ENCODE peak calls at places on chromosomes 1 and 21, in five cellular contexts. Y, F, L, K and C are unnamed samples.

GRCh38 chr1:89842547-89843278 is 21.9 kb downstream of the LRRC8D start:
- DNase-seq in Y (peak), F (no peak), L (no peak), K (no peak), C (peak)

GRCh38 chr1:245802941-245803665 is 648.3 kb downstream of the KIF26B start:
- DNase-seq in Y (peak), F (no peak), L (no peak), K (no peak), C (no peak)

GRCh38 chr1:221230605-221231004 is 351.4 kb downstream of the HLX start:
- DNase-seq in Y (no peak), F (no peak), L (no peak), K (no peak), C (peak)

GRCh38 chr1:6086762-6087401 is 41.2 kb downstream of the KCNAB2 start:
- DNase-seq in Y (no peak), F (no peak), L (no peak), K (no peak), C (no peak)

GRCh38 chr1:77506771-77507170 is 175.7 kb downstream of the ZZZ3 start:
- DNase-seq in Y (no peak), F (no peak), L (no peak), K (no peak), C (no peak)

GRCh38 chr1:205225901-205226765 is 1.6 kb upstream of the TMCC2 start:
- DNase-seq in Y (no peak), F (no peak), L (no peak), K (no peak), C (no peak)

GRCh38 chr1:30511563-30512252 is 211.7 kb downstream of the MATN1 start:
- DNase-seq in Y (no peak), F (no peak), L (no peak), K (no peak), C (no peak)

GRCh38 chr1:152419917-152420316 is 5.9 kb upstream of the CRNN start:
- DNase-seq in Y (no peak), F (no peak), L (no peak), K (no peak), C (no peak)

GRCh38 chr1:168180148-168180524 is 1.4 kb downstream of the TIPRL start:
- DNase-seq in Y (no peak), F (no peak), L (no peak), K (no peak), C (no peak)

GRCh38 chr1:183891158-183891557 is 86.2 kb downstream of the RGL1 start:
- DNase-seq in Y (no peak), F (no peak), L (no peak), K (no peak), C (no peak)

GRCh38 chr1:32361674-32362473 is 411 bp downstream of the FAM229A start:
- DNase-seq in Y (peak), F (peak), L (peak), K (peak), C (peak)

GRCh38 chr1:45843474-45843905 is 40.1 kb downstream of the MAST2 start:
- DNase-seq in Y (peak), F (no peak), L (no peak), K (no peak), C (peak)

GRCh38 chr1:184753093-184753492 is 1.6 kb downstream of the EDEM3 start:
- DNase-seq in Y (no peak), F (no peak), L (no peak), K (no peak), C (no peak)

GRCh38 chr1:54297596-54298283 is 97.8 kb downstream of the MRPL37 start:
- DNase-seq in Y (peak), F (no peak), L (no peak), K (no peak), C (no peak)

GRCh38 chr1:15936025-15936424 is 39.9 kb downstream of the ZBTB17 start:
- DNase-seq in Y (no peak), F (no peak), L (no peak), K (no peak), C (no peak)

GRCh38 chr1:79441243-79441642 is 434.7 kb upstream of the ADGRL4 start:
- DNase-seq in Y (no peak), F (no peak), L (no peak), K (no peak), C (no peak)

GRCh38 chr1:8359617-8360481 is 41.9 kb downstream of the SLC45A1 start:
- DNase-seq in Y (no peak), F (no peak), L (no peak), K (no peak), C (no peak)

GRCh38 chr1:210292276-210292851 is 36.3 kb upstream of the HHAT start:
- DNase-seq in Y (peak), F (peak), L (peak), K (peak), C (no peak)

GRCh38 chr1:41464886-41465285 is 19.6 kb downstream of the EDN2 start:
- DNase-seq in Y (no peak), F (no peak), L (no peak), K (no peak), C (no peak)

GRCh38 chr1:104648269-104648691 is 898.6 kb downstream of the AMY1C start:
- DNase-seq in Y (no peak), F (no peak), L (no peak), K (no peak), C (peak)

GRCh38 chr21:46179708-46180078 is 4.6 kb downstream of the SPATC1L start:
- DNase-seq in Y (no peak), F (no peak), L (no peak), K (no peak), C (no peak)

GRCh38 chr1:29033829-29034466 is 89.8 kb downstream of the TMEM200B start:
- DNase-seq in Y (peak), F (no peak), L (no peak), K (no peak), C (peak)

GRCh38 chr1:40185951-40186864 is 25.0 kb downstream of the RLF start:
- DNase-seq in Y (peak), F (no peak), L (no peak), K (no peak), C (no peak)

GRCh38 chr1:145959333-145959732 is 1.5 kb upstream of the LIX1L start:
- DNase-seq in Y (no peak), F (no peak), L (no peak), K (no peak), C (no peak)

GRCh38 chr1:228434674-228435073 is 18.0 kb upstream of the TRIM17 start:
- DNase-seq in Y (peak), F (no peak), L (no peak), K (no peak), C (peak)

GRCh38 chr1:204812842-204813241 is 57.8 kb upstream of the NFASC start:
- DNase-seq in Y (no peak), F (no peak), L (no peak), K (no peak), C (no peak)

GRCh38 chr1:234660536-234661133 is 50.7 kb upstream of the IRF2BP2 start:
- DNase-seq in Y (no peak), F (no peak), L (no peak), K (no peak), C (no peak)

GRCh38 chr1:230824571-230825060 is 43.7 kb downstream of the C1orf198 start:
- DNase-seq in Y (no peak), F (no peak), L (no peak), K (no peak), C (peak)

GRCh38 chr1:151000408-151000807 is 6.3 kb downstream of the MINDY1 start:
- DNase-seq in Y (no peak), F (no peak), L (no peak), K (no peak), C (no peak)

DNA sequence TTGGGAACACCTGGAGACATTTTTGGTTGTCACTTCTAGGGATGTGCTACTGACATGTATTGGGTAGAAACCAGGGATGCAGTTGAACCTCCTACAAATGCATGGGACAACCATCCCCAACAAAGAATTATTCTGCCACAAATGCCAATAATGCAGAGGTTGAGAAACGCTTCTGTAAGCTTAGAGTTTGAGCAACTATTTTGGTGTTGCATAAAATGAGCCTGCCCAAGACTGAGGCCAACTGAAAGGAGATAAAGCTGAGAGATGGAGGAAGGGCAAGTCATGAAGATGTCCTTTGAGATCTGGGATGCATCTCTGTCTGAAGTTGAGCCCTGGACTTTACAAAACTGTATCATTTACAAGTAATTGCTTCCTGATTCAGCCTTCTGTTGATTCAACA is 106.9 kb downstream of the KCNJ15 start:
- DNase-seq in Y (no peak), F (no peak), L (no peak), K (no peak), C (no peak)
- TF ChIP-seq CTCF in Y (no peak), F (no peak), L (no peak), K (no peak), C (no peak)

GRCh38 chr1:247452447-247453039 is 5.4 kb downstream of the OR2B11 start:
- DNase-seq in Y (no peak), F (no peak), L (no peak), K (no peak), C (no peak)
- H3K4me3 ChIP-seq in Y (no peak), F (no peak), L (no peak), K (no peak), C (no peak)

DNA sequence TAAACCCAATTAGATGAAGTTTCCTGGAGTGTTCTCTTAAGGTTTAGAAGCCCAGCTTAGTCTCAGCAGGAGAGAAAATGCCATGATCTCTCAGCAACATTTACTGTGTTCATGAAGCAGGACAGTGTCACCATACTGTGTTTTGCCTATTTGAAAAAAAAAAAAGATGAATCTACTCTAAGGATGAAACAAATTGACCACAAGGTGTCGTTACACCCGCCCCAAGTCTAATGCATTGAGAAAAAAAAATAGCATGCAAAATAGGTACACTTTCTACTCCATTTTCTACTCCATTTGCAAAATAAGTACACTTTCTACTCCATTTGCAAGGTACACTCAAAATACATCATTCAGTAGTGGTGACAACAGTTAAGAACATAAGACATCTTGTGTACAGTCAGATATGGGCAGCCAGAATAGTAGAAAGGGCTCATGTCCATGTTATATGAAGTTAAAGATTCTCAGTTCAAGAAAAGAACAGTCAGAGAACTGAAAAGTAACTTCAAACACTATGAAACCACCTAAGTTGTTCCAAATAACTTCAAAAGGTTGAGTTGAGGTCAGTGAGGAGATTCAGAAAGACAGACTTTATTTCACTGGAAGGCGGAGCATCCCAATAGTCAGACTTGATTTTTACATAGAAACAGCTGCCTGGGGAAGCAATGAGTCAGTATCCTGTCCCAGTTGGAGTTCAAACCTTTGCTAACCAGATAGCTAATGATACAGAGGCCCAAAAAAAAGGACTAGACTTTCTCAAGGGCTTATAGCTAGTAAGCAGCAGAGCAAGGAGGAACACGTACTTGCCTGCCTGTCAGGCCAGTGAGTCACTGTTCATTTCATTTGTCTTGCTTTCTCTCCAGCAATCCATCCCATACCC is 13.3 kb downstream of the PLPPR5 start:
- DNase-seq in Y (peak), F (no peak), L (no peak), K (no peak), C (peak)
- TF ChIP-seq CTCF in Y (peak), F (no peak), L (no peak), K (no peak), C (peak)

DNA sequence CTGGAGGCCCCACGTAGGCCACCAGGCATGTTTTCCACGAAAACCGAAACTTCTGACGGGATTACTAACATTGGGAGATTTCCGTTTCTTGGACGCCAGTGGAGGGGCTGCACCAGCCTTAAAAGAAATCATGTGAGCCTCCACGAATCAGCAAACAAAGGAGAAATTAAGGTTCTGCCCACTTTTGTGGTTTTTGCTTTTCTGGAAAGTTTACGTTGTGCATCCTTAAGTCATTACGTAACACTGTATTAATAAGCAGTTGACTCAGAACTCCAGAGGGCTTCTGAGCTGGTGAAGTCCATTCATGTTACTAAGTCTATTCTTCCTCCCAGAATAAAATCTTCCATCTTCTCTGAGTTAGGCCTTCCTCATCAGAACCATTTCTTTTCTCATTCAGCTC is 168.5 kb downstream of the PSMG1 start:
- DNase-seq in Y (peak), F (no peak), L (no peak), K (no peak), C (peak)
- H3K4me3 ChIP-seq in Y (no peak), F (no peak), L (no peak), K (no peak), C (no peak)

DNA sequence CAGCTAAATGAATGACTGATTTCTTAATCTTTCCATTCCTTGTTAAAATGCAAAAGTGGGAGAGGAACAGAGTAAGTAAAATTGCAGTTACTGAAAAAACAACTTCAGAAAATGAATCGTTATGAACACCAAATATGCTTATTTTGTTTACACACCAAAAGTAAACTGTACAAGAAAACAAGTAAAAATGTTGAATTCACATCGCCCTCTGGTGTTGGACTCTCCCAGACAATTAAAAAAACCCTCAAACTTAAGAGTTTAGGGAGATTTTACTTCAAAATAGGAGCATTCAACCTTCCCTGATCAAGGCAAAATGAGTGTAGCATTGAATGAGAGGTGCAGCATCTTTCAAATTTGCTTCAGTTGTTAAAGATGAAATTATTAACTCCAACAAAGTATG is 19.4 kb upstream of the ESRRG start:
- DNase-seq in Y (peak), F (no peak), L (no peak), K (no peak), C (peak)
- TF ChIP-seq CTCF in Y (peak), F (peak), L (peak), K (peak), C (no peak)

DNA sequence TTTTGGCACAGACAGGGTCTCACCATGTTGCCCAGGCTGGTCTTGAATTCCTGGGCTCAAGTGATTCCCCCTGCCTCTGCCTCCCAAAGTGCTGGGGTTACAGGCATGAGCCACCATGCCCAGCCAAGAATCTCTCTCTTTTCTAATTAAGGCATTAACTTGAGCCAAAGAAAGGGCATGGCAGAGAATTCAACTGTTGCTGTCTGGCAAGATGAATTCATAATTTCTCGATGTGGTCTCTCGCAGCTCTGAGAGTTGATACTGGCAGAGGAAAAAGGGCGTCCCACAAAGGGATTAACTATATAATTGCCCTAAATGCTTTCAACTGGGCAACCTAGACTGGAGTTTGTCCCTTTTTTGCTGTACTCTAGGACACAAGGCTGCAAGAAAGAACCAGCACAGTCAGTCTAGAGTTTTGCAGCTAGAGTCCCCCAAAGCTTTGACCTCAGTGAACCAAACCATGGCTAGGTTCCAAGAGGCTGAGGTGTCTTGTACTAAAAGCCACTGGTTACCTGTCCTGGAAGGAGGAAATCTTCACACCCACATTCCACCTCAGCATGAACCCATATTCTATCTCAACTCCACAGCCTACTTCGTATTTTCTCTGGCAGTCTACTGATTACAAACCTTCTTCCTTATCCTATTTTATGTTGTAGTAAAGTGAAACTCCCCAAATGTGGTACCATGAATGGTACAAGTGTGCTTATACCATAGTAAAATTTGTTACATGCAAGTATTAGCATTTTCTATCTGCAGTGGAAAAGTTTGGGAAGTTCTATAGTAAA is 51.3 kb downstream of the OPTC start:
- DNase-seq in Y (no peak), F (no peak), L (no peak), K (no peak), C (no peak)
- H3K4me3 ChIP-seq in Y (no peak), F (no peak), L (no peak), K (no peak), C (no peak)